ENCODE peak calls at places on chromosomes 3 and 15, in four cellular contexts. P is IMR-90, E is testis, C is breast epithelium. Z is an unnamed sample.

GRCh38 chr3:60101628-60102027 is 1051.8 kb upstream of the CFAP20DC start:
- DNase-seq in P (no peak), E (peak), C (no peak), Z (peak)

GRCh38 chr15:36951747-36952247 is 148.6 kb downstream of the MEIS2 start:
- DNase-seq in P (peak), E (no peak), C (no peak), Z (no peak)

GRCh38 chr15:38651328-38652038 is 86.9 kb upstream of the RASGRP1 start:
- DNase-seq in P (no peak), E (no peak), C (no peak), Z (no peak)

GRCh38 chr3:159733194-159733860 is 255.3 kb upstream of the IL12A start:
- DNase-seq in P (peak), E (no peak), C (no peak), Z (no peak)

GRCh38 chr15:39720721-39721611 is 61.7 kb downstream of the FSIP1 start:
- DNase-seq in P (peak), E (no peak), C (no peak), Z (no peak)

GRCh38 chr3:13879946-13880810 is at the start of gene WNT7A:
- DNase-seq in P (no peak), E (peak), C (no peak), Z (no peak)

GRCh38 chr3:183489455-183490210 is 61.2 kb upstream of the MCF2L2 start:
- DNase-seq in P (peak), E (no peak), C (no peak), Z (no peak)

GRCh38 chr3:108441528-108441927 is 68.9 kb downstream of the MYH15 start:
- DNase-seq in P (no peak), E (no peak), C (no peak), Z (no peak)

GRCh38 chr15:39188930-39189329 is 391.9 kb upstream of the THBS1 start:
- DNase-seq in P (peak), E (no peak), C (no peak), Z (no peak)

GRCh38 chr3:9122732-9123364 is 126.6 kb downstream of the SRGAP3 start:
- DNase-seq in P (no peak), E (no peak), C (no peak), Z (no peak)

GRCh38 chr3:153221748-153222162 is 59.7 kb downstream of the RAP2B start:
- DNase-seq in P (peak), E (peak), C (no peak), Z (peak)

GRCh38 chr3:10553586-10554235 is 48.3 kb upstream of the ATP2B2 start:
- DNase-seq in P (no peak), E (no peak), C (peak), Z (no peak)

GRCh38 chr3:29353807-29354206 is 72.9 kb downstream of the RBMS3 start:
- DNase-seq in P (no peak), E (no peak), C (no peak), Z (no peak)

GRCh38 chr15:29511663-29512062 is 242.0 kb upstream of the NSMCE3 start:
- DNase-seq in P (no peak), E (no peak), C (no peak), Z (no peak)

GRCh38 chr3:6220361-6220957 is 640.5 kb upstream of the GRM7 start:
- DNase-seq in P (no peak), E (no peak), C (no peak), Z (no peak)

GRCh38 chr3:84600703-84601225 is 358.0 kb upstream of the CADM2 start:
- DNase-seq in P (no peak), E (no peak), C (no peak), Z (no peak)

GRCh38 chr3:52775877-52776276 is 1.5 kb upstream of the ITIH1 start:
- DNase-seq in P (no peak), E (no peak), C (no peak), Z (peak)

GRCh38 chr15:58545307-58546065 is 113.7 kb downstream of the LIPC start:
- DNase-seq in P (peak), E (no peak), C (no peak), Z (peak)

GRCh38 chr3:172856766-172857742 is 106.5 kb downstream of the ECT2 start:
- DNase-seq in P (no peak), E (no peak), C (no peak), Z (peak)

GRCh38 chr3:197963019-197963637 is 3.1 kb downstream of the LMLN start:
- DNase-seq in P (no peak), E (no peak), C (no peak), Z (no peak)

GRCh38 chr3:124878561-124879394 is 8.4 kb downstream of the ITGB5 start:
- DNase-seq in P (peak), E (no peak), C (no peak), Z (no peak)
- TF ChIP-seq POLR2A in P (no peak), E (no peak), C (no peak), Z (no peak)

DNA sequence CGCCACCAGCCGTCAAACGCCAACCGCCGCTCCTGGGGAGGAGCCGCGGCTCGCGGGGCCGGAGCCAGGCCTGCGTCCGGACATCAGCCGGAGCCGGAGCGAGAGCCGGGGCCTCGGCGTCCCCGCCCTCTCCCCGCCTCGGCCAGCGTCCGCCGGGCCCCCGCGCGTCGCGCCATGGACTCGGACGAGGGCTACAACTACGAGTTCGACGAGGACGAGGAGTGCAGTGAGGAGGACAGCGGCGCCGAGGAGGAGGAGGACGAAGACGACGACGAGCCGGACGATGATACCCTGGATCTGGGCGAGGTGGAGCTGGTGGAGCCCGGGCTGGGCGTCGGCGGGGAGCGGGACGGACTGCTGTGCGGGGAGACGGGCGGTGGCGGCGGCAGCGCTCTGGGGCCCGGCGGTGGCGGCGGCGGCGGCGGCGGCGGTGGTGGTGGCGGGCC is 359 bp downstream of the ARIH1 start:
- DNase-seq in P (no peak), E (no peak), C (peak), Z (no peak)
- TF ChIP-seq POLR2A in P (no peak), E (no peak), C (no peak), Z (no peak)

GRCh38 chr3:141365206-141365605 is 3.1 kb upstream of the ZBTB38 start:
- DNase-seq in P (no peak), E (no peak), C (no peak), Z (no peak)

GRCh38 chr3:141368925-141369794 is 856 bp downstream of the ZBTB38 start:
- DNase-seq in P (peak), E (no peak), C (no peak), Z (no peak)

GRCh38 chr3:141368062-141368924 is at the start of gene ZBTB38:
- DNase-seq in P (peak), E (peak), C (peak), Z (peak)

GRCh38 chr3:141366285-141367037 is 1.8 kb upstream of the ZBTB38 start:
- DNase-seq in P (peak), E (peak), C (no peak), Z (peak)

GRCh38 chr3:141367038-141367730 is 1.1 kb upstream of the ZBTB38 start:
- DNase-seq in P (peak), E (no peak), C (peak), Z (no peak)
- TF ChIP-seq POLR2A in P (peak), E (no peak), C (no peak), Z (no peak)

GRCh38 chr15:30990036-30990435 is 1.4 kb downstream of the MTMR10 start:
- DNase-seq in P (no peak), E (no peak), C (no peak), Z (no peak)

GRCh38 chr15:30990451-30991300 is 752 bp downstream of the MTMR10 start:
- DNase-seq in P (peak), E (peak), C (peak), Z (no peak)

GRCh38 chr15:30992073-30992363 is 590 bp upstream of the MTMR10 start:
- DNase-seq in P (no peak), E (no peak), C (no peak), Z (no peak)

GRCh38 chr15:30992465-30992864 is 1.0 kb upstream of the MTMR10 start:
- DNase-seq in P (no peak), E (no peak), C (no peak), Z (no peak)

GRCh38 chr15:30991301-30992072 is at the start of gene MTMR10:
- DNase-seq in P (peak), E (peak), C (peak), Z (peak)
- TF ChIP-seq POLR2A in P (peak), E (no peak), C (peak), Z (no peak)

GRCh38 chr15:90201150-90201943 is at the start of gene SEMA4B:
- DNase-seq in P (peak), E (peak), C (no peak), Z (peak)
- TF ChIP-seq POLR2A in P (peak), E (no peak), C (no peak), Z (no peak)

GRCh38 chr3:170866499-170866898 is 3.5 kb downstream of the RPL22L1 start:
- DNase-seq in P (no peak), E (no peak), C (no peak), Z (no peak)
- TF ChIP-seq POLR2A in P (no peak), E (no peak), C (no peak), Z (no peak)

GRCh38 chr15:52292780-52293392 is 2.7 kb downstream of the MYO5C start:
- DNase-seq in P (no peak), E (no peak), C (no peak), Z (no peak)

GRCh38 chr15:52290800-52291199 is 4.8 kb downstream of the MYO5C start:
- DNase-seq in P (no peak), E (no peak), C (no peak), Z (no peak)

GRCh38 chr15:52294881-52295420 is 653 bp downstream of the MYO5C start:
- DNase-seq in P (no peak), E (peak), C (no peak), Z (no peak)

GRCh38 chr15:52291204-52291603 is 4.4 kb downstream of the MYO5C start:
- DNase-seq in P (no peak), E (no peak), C (no peak), Z (no peak)

DNA sequence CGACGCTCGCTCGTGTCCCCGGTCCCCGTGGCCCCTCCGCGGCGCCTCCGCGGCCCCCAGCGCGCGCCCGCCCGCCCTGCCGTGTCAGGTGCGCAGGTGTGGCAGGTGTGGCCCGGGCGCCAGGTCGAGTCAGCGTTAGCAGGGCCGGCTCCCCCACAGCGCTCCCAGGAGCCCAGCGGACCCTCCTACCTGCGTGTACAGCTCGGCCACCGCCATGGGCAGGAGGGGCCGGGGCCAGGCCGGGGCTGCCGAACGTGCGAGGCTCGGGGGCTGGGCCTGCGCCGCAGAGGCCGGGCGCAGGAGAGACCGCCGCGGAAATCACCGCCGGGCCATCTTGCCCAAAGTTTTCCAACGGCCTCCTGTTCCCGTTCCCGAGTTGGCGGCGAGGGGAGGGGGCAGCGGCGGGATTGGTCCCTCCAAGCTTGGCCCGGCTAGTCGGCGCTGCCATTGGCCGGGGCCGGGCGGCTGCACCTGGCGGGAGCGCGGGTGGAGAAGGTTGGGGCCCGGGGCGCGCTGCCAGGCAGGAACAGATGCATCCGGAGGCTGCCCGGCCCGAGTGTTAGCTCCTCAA is at the start of gene MYO5C:
- DNase-seq in P (no peak), E (peak), C (peak), Z (peak)
- TF ChIP-seq POLR2A in P (no peak), E (no peak), C (peak), Z (no peak)

GRCh38 chr3:47410801-47411646 is 30.2 kb downstream of the PTPN23 start:
- DNase-seq in P (no peak), E (no peak), C (no peak), Z (no peak)
- TF ChIP-seq POLR2A in P (no peak), E (no peak), C (no peak), Z (no peak)

GRCh38 chr15:40899536-40900207 is 5.4 kb downstream of the VPS18 start:
- DNase-seq in P (no peak), E (no peak), C (no peak), Z (no peak)

GRCh38 chr15:40900256-40901052 is 6.2 kb downstream of the VPS18 start:
- DNase-seq in P (no peak), E (no peak), C (no peak), Z (no peak)

GRCh38 chr15:40904552-40905201 is 10.4 kb downstream of the VPS18 start:
- DNase-seq in P (no peak), E (no peak), C (no peak), Z (no peak)

GRCh38 chr15:40901053-40901443 is 6.8 kb downstream of the VPS18 start:
- DNase-seq in P (no peak), E (no peak), C (no peak), Z (no peak)

GRCh38 chr15:40902605-40903561 is 8.6 kb downstream of the VPS18 start:
- DNase-seq in P (no peak), E (peak), C (no peak), Z (no peak)
- TF ChIP-seq POLR2A in P (no peak), E (no peak), C (no peak), Z (no peak)

GRCh38 chr3:152205097-152205593 is 63.6 kb upstream of the MBNL1 start:
- DNase-seq in P (no peak), E (no peak), C (no peak), Z (no peak)
- TF ChIP-seq POLR2A in P (no peak), E (no peak), C (no peak), Z (no peak)

Z was measured in stomach.